ENCODE peak calls at places on chromosomes 6 and 20, in four cellular contexts. D is heart left ventricle, F is uterus, X is adrenal gland. S is an unnamed sample.

GRCh38 chr6:93124226-93124625 is 295.1 kb downstream of the EPHA7 start:
- DNase-seq in D (no peak), F (no peak), X (no peak), S (no peak)

GRCh38 chr6:110085285-110085684 is 94.2 kb downstream of the WASF1 start:
- DNase-seq in D (no peak), F (no peak), X (no peak), S (no peak)

GRCh38 chr6:10720229-10720959 is 2.5 kb upstream of the TMEM14C start:
- DNase-seq in D (peak), F (peak), X (peak), S (peak)

GRCh38 chr6:17740559-17741220 is 34.0 kb upstream of the NUP153 start:
- DNase-seq in D (no peak), F (no peak), X (no peak), S (no peak)

GRCh38 chr6:52331793-52332457 is 30.0 kb upstream of the PAQR8 start:
- DNase-seq in D (no peak), F (no peak), X (no peak), S (no peak)

GRCh38 chr20:1203630-1204029 is 376 bp downstream of the C20orf202 start:
- DNase-seq in D (no peak), F (no peak), X (no peak), S (no peak)

GRCh38 chr6:27237089-27237723 is 10.3 kb upstream of the PRSS16 start:
- DNase-seq in D (no peak), F (no peak), X (no peak), S (no peak)

GRCh38 chr6:84066536-84066935 is 33.0 kb downstream of the MRAP2 start:
- DNase-seq in D (no peak), F (no peak), X (no peak), S (no peak)

GRCh38 chr6:7264041-7264440 is 49.0 kb downstream of the SSR1 start:
- DNase-seq in D (no peak), F (no peak), X (no peak), S (no peak)

GRCh38 chr6:35731736-35732532 is 4.9 kb upstream of the ARMC12 start:
- DNase-seq in D (peak), F (peak), X (peak), S (peak)

GRCh38 chr6:69122407-69122773 is 487.3 kb downstream of the ADGRB3 start:
- DNase-seq in D (no peak), F (no peak), X (no peak), S (no peak)

GRCh38 chr6:13803581-13803980 is 10.8 kb downstream of the MCUR1 start:
- DNase-seq in D (no peak), F (no peak), X (no peak), S (no peak)

GRCh38 chr6:30500421-30501069 is 11.2 kb downstream of the HLA-E start:
- DNase-seq in D (no peak), F (no peak), X (no peak), S (no peak)

GRCh38 chr20:6058684-6059295 is 4.9 kb upstream of the LRRN4 start:
- DNase-seq in D (no peak), F (no peak), X (no peak), S (peak)

GRCh38 chr6:34513628-34514027 is 42.5 kb downstream of the SPDEF start:
- DNase-seq in D (no peak), F (no peak), X (no peak), S (no peak)

GRCh38 chr6:40413231-40413755 is 173.9 kb downstream of the LRFN2 start:
- DNase-seq in D (no peak), F (no peak), X (peak), S (no peak)

GRCh38 chr20:4519530-4519929 is 202.2 kb upstream of the PRND start:
- DNase-seq in D (no peak), F (no peak), X (no peak), S (peak)

GRCh38 chr6:155154158-155154830 is 109.5 kb upstream of the CLDN20 start:
- DNase-seq in D (no peak), F (peak), X (no peak), S (no peak)

GRCh38 chr20:63488331-63489251 is 10.3 kb downstream of the EEF1A2 start:
- DNase-seq in D (peak), F (no peak), X (no peak), S (no peak)

GRCh38 chr6:99608059-99608885 is 1.6 kb downstream of the PRDM13 start:
- DNase-seq in D (no peak), F (no peak), X (no peak), S (no peak)

GRCh38 chr20:32355417-32355841 is 2.7 kb upstream of the ASXL1 start:
- DNase-seq in D (no peak), F (no peak), X (no peak), S (no peak)

GRCh38 chr6:148565931-148566663 is 180.7 kb upstream of the UST start:
- DNase-seq in D (peak), F (no peak), X (peak), S (no peak)

GRCh38 chr6:90412538-90413369 is 116.1 kb upstream of the BACH2 start:
- DNase-seq in D (no peak), F (no peak), X (no peak), S (no peak)

GRCh38 chr20:1899169-1899525 is 3.9 kb downstream of the SIRPA start:
- DNase-seq in D (no peak), F (no peak), X (no peak), S (no peak)

GRCh38 chr6:84618046-84618752 is 146.2 kb downstream of the TBX18 start:
- DNase-seq in D (no peak), F (no peak), X (no peak), S (no peak)

GRCh38 chr6:136114661-136115060 is 135.4 kb downstream of the MTFR2 start:
- DNase-seq in D (no peak), F (no peak), X (no peak), S (no peak)

GRCh38 chr20:21322083-21322710 is 19.1 kb downstream of the XRN2 start:
- DNase-seq in D (no peak), F (no peak), X (no peak), S (no peak)

GRCh38 chr20:20338133-20338730 is 29.7 kb upstream of the INSM1 start:
- DNase-seq in D (no peak), F (no peak), X (no peak), S (peak)

GRCh38 chr20:10708342-10709185 is 34.8 kb upstream of the JAG1 start:
- DNase-seq in D (no peak), F (no peak), X (no peak), S (no peak)

GRCh38 chr6:136158398-136158797 is 91.7 kb downstream of the MTFR2 start:
- DNase-seq in D (peak), F (peak), X (peak), S (no peak)

GRCh38 chr20:5822569-5822968 is 72.4 kb downstream of the SHLD1 start:
- DNase-seq in D (no peak), F (no peak), X (no peak), S (no peak)

GRCh38 chr6:39302669-39303424 is 11.4 kb downstream of the KCNK17 start:
- DNase-seq in D (peak), F (peak), X (peak), S (peak)

GRCh38 chr20:58040447-58041290 is 187.8 kb downstream of the ANKRD60 start:
- DNase-seq in D (no peak), F (no peak), X (no peak), S (no peak)

GRCh38 chr6:34484899-34485298 is 19.0 kb downstream of the PACSIN1 start:
- DNase-seq in D (no peak), F (no peak), X (no peak), S (no peak)

GRCh38 chr6:118748311-118749062 is 97.1 kb upstream of the CEP85L start:
- DNase-seq in D (no peak), F (no peak), X (peak), S (peak)

GRCh38 chr6:129284225-129284624 is 401.3 kb downstream of the LAMA2 start:
- DNase-seq in D (no peak), F (no peak), X (no peak), S (no peak)

GRCh38 chr6:63821442-63821841 is 185.8 kb downstream of the PHF3 start:
- DNase-seq in D (no peak), F (no peak), X (no peak), S (no peak)

GRCh38 chr6:2841264-2842138 is at the start of gene SERPINB1:
- DNase-seq in D (peak), F (peak), X (peak), S (peak)
- TF ChIP-seq POLR2A in D (peak), F (peak), X (peak), S (peak)

GRCh38 chr20:50554694-50555579 is 44.8 kb downstream of the PTPN1 start:
- DNase-seq in D (no peak), F (no peak), X (no peak), S (no peak)
- TF ChIP-seq POLR2A in D (no peak), F (no peak), X (no peak), S (no peak)

GRCh38 chr6:167106401-167106800 is 16.5 kb upstream of the CCR6 start:
- DNase-seq in D (no peak), F (no peak), X (no peak), S (no peak)

GRCh38 chr6:167109661-167110060 is 13.2 kb upstream of the CCR6 start:
- DNase-seq in D (no peak), F (no peak), X (no peak), S (no peak)

GRCh38 chr6:167105060-167105459 is 17.8 kb upstream of the CCR6 start:
- DNase-seq in D (no peak), F (no peak), X (no peak), S (peak)

GRCh38 chr6:167108278-167108677 is 14.6 kb upstream of the CCR6 start:
- DNase-seq in D (no peak), F (no peak), X (no peak), S (no peak)

GRCh38 chr6:167107787-167108186 is 15.1 kb upstream of the CCR6 start:
- DNase-seq in D (no peak), F (no peak), X (no peak), S (no peak)
- TF ChIP-seq POLR2A in D (no peak), F (no peak), X (no peak), S (no peak)

GRCh38 chr6:31836036-31836675 is 8.6 kb downstream of the HSPA1B start:
- DNase-seq in D (no peak), F (no peak), X (no peak), S (no peak)

GRCh38 chr6:31838968-31839367 is 11.4 kb downstream of the HSPA1B start:
- DNase-seq in D (no peak), F (no peak), X (no peak), S (no peak)

GRCh38 chr6:31834704-31835375 is 7.3 kb downstream of the HSPA1B start:
- DNase-seq in D (peak), F (peak), X (peak), S (peak)

GRCh38 chr6:31836676-31837611 is 9.4 kb downstream of the HSPA1B start:
- DNase-seq in D (no peak), F (no peak), X (no peak), S (no peak)

DNA sequence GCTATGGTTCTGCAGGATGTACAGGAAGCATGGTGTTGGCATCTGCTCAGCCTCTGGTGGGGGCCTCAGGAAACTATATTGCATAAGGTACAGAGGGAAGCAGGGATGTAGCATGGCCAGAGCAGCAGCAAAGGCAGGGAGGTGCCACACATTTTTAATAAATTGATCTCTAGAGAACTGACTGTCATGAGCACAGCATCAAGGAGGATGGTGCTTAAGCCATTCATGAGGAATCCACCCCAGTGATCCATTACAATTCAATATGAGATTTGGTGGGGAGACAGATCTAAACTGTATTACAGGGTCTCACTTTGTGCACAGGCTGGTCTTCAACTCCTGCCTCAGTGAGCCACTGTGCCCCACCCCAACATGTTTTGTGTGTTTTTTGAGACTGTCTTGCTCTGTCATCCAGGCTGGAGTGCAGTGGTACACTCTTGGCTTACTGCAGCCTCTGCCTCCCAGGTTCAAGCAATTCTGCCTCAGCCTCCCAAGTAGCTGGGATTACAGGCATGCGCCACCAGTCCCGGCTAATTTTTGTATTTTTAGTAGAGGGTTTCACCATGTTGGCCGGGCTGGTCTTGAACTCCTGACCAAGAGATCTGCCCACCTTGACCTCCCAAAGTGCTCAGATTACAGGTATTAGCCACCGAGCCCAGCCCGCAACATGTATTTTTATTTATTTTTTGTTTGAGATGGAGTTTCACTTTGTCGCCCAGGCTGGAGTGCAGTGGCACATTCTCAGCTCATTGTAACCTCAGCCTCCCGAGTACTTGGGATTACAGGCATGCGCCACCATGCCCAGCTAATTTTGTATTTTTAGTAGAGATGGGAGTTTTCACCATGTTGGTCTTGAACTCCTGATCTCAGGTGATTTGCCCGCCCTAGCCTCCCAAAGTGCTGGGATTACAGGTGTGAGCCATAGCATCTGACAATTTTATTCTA is 10.3 kb downstream of the HSPA1B start:
- DNase-seq in D (no peak), F (no peak), X (no peak), S (no peak)
- TF ChIP-seq POLR2A in D (no peak), F (no peak), X (no peak), S (no peak)

S was measured in upper lobe of left lung.